ENCODE peak calls at places on chromosomes 13 and 19, in six cellular contexts. E, Z, F, Y, D and J are unnamed samples.
A peak's percentile ranks its signal among the peaks of the same experiment; 100 is the strongest.

GRCh38 chr19:45973564-45974338 is at the start of gene NOVA2:
- DNase-seq in E (peak; percentile 70), Z (peak; percentile 85), F (peak; percentile 57), Y (peak; percentile 43), D (peak; percentile 36), J (peak; percentile 91)

GRCh38 chr13:32023096-32023495 is 8.5 kb upstream of the FRY start:
- DNase-seq in E (no peak), Z (no peak), F (no peak), Y (no peak), D (no peak), J (no peak)

GRCh38 chr19:38647966-38648788 is 728 bp downstream of the ACTN4 start:
- DNase-seq in E (peak; percentile 26), Z (no peak), F (no peak), Y (no peak), D (no peak), J (no peak)

GRCh38 chr19:39759457-39760184 is 19.0 kb upstream of the LEUTX start:
- DNase-seq in E (no peak), Z (no peak), F (no peak), Y (no peak), D (no peak), J (no peak)

GRCh38 chr13:104810242-104810641 is 1725.2 kb downstream of the EFNB2 start:
- DNase-seq in E (no peak), Z (no peak), F (peak; percentile 33), Y (no peak), D (no peak), J (no peak)

GRCh38 chr13:63396746-63397145 is 1981.1 kb upstream of the PCDH20 start:
- DNase-seq in E (no peak), Z (no peak), F (no peak), Y (no peak), D (no peak), J (no peak)

GRCh38 chr13:78806457-78806856 is 147.5 kb upstream of the OBI1 start:
- DNase-seq in E (no peak), Z (no peak), F (no peak), Y (no peak), D (no peak), J (no peak)

GRCh38 chr19:584240-585001 is 5.3 kb upstream of the HCN2 start:
- DNase-seq in E (peak; percentile 67), Z (no peak), F (peak; percentile 65), Y (peak; percentile 68), D (peak; percentile 56), J (peak; percentile 75)

GRCh38 chr13:109727251-109727650 is 59.1 kb downstream of the IRS2 start:
- DNase-seq in E (no peak), Z (no peak), F (no peak), Y (no peak), D (peak; percentile 59), J (no peak)

GRCh38 chr19:57357406-57357805 is 5.9 kb upstream of the TRAPPC2B start:
- DNase-seq in E (no peak), Z (no peak), F (no peak), Y (no peak), D (no peak), J (no peak)

GRCh38 chr13:92414851-92415250 is 811.8 kb upstream of the GPC6 start:
- DNase-seq in E (no peak), Z (no peak), F (no peak), Y (no peak), D (no peak), J (no peak)

GRCh38 chr13:112619730-112620639 is 32.0 kb upstream of the TUBGCP3 start:
- DNase-seq in E (peak; percentile 59), Z (peak; percentile 48), F (peak; percentile 9), Y (no peak), D (no peak), J (peak; percentile 32)

GRCh38 chr13:75864718-75865117 is 228.6 kb downstream of the LMO7 start:
- DNase-seq in E (no peak), Z (no peak), F (no peak), Y (no peak), D (no peak), J (no peak)

GRCh38 chr13:42272776-42273175 is 824 bp downstream of the AKAP11 start:
- DNase-seq in E (no peak), Z (no peak), F (no peak), Y (no peak), D (no peak), J (no peak)

GRCh38 chr13:27953671-27954405 is 15.3 kb downstream of the CDX2 start:
- DNase-seq in E (peak; percentile 93), Z (peak; percentile 85), F (no peak), Y (peak; percentile 69), D (peak; percentile 88), J (peak; percentile 91)

GRCh38 chr19:20238025-20238623 is 71.1 kb downstream of the ZNF486 start:
- DNase-seq in E (peak; percentile 90), Z (peak; percentile 97), F (peak; percentile 97), Y (peak; percentile 90), D (peak; percentile 94), J (peak; percentile 95)

GRCh38 chr13:39484506-39485313 is 118.3 kb downstream of the LHFPL6 start:
- DNase-seq in E (no peak), Z (no peak), F (no peak), Y (no peak), D (no peak), J (no peak)

GRCh38 chr13:33176526-33176925 is 109.0 kb downstream of the STARD13 start:
- DNase-seq in E (no peak), Z (no peak), F (no peak), Y (no peak), D (no peak), J (no peak)

GRCh38 chr19:42088471-42089190 is 12.7 kb downstream of the ZNF574 start:
- DNase-seq in E (no peak), Z (no peak), F (no peak), Y (no peak), D (no peak), J (no peak)

GRCh38 chr19:44202470-44202869 is 9.9 kb upstream of the ZNF227 start:
- DNase-seq in E (no peak), Z (no peak), F (no peak), Y (no peak), D (no peak), J (no peak)

GRCh38 chr13:51929699-51930098 is 67.9 kb downstream of the CCDC70 start:
- DNase-seq in E (no peak), Z (no peak), F (no peak), Y (no peak), D (no peak), J (no peak)

GRCh38 chr13:27712421-27712820 is 79.9 kb upstream of the GSX1 start:
- DNase-seq in E (peak; percentile 35), Z (peak; percentile 64), F (peak; percentile 28), Y (no peak), D (peak; percentile 42), J (no peak)

GRCh38 chr13:29039212-29039611 is 219.1 kb downstream of the MTUS2 start:
- DNase-seq in E (no peak), Z (no peak), F (no peak), Y (no peak), D (no peak), J (no peak)

GRCh38 chr19:21508198-21508597 is 2.8 kb downstream of the ZNF429 start:
- DNase-seq in E (no peak), Z (no peak), F (no peak), Y (no peak), D (no peak), J (no peak)

GRCh38 chr13:113118328-113119021 is 4.1 kb upstream of the F10 start:
- DNase-seq in E (no peak), Z (peak; percentile 3), F (no peak), Y (peak; percentile 18), D (peak; percentile 19), J (peak; percentile 71)

GRCh38 chr13:30364876-30365275 is 57.4 kb upstream of the UBE2L5 start:
- DNase-seq in E (no peak), Z (no peak), F (no peak), Y (no peak), D (no peak), J (no peak)

GRCh38 chr13:113187263-113187669 is 21.2 kb downstream of the PCID2 start:
- DNase-seq in E (peak; percentile 84), Z (no peak), F (no peak), Y (no peak), D (peak; percentile 72), J (peak; percentile 85)

GRCh38 chr19:8452446-8453123 is 7.8 kb downstream of the HNRNPM start:
- DNase-seq in E (no peak), Z (no peak), F (no peak), Y (no peak), D (no peak), J (no peak)

GRCh38 chr19:8451885-8452284 is 7.1 kb downstream of the HNRNPM start:
- DNase-seq in E (peak; percentile 44), Z (no peak), F (no peak), Y (no peak), D (no peak), J (no peak)

GRCh38 chr19:8453616-8454015 is 8.8 kb downstream of the HNRNPM start:
- DNase-seq in E (no peak), Z (no peak), F (no peak), Y (no peak), D (no peak), J (no peak)

GRCh38 chr19:8449830-8450229 is 5.1 kb downstream of the HNRNPM start:
- DNase-seq in E (no peak), Z (no peak), F (no peak), Y (no peak), D (no peak), J (no peak)

GRCh38 chr19:8451377-8451776 is 6.6 kb downstream of the HNRNPM start:
- DNase-seq in E (no peak), Z (no peak), F (no peak), Y (no peak), D (no peak), J (no peak)
- H3K4me3 ChIP-seq in E (no peak overlapping the region), Z (no peak overlapping the region), F (no peak overlapping the region), Y (no peak overlapping the region), D (no peak overlapping the region), J (peak overlapping the region; percentile 0)

GRCh38 chr13:45464141-45464686 is 525 bp upstream of the COG3 start:
- DNase-seq in E (no peak), Z (peak; percentile 16), F (no peak), Y (peak; percentile 47), D (no peak), J (no peak)
- TF ChIP-seq CTCF in E (peak; percentile 36), Z (no peak), F (peak; percentile 48), Y (no peak), D (no peak), J (peak; percentile 26)

GRCh38 chr13:36724141-36724540 is 50.3 kb downstream of the SERTM1 start:
- DNase-seq in E (no peak), Z (no peak), F (no peak), Y (no peak), D (no peak), J (no peak)
- H3K36me3 ChIP-seq in E (no peaks in the 10 kb centered on the region), Z (no peaks in the 10 kb centered on the region), F (no peaks in the 10 kb centered on the region), Y (no peaks in the 10 kb centered on the region), D (no peaks in the 10 kb centered on the region), J (no peaks in the 10 kb centered on the region)

DNA sequence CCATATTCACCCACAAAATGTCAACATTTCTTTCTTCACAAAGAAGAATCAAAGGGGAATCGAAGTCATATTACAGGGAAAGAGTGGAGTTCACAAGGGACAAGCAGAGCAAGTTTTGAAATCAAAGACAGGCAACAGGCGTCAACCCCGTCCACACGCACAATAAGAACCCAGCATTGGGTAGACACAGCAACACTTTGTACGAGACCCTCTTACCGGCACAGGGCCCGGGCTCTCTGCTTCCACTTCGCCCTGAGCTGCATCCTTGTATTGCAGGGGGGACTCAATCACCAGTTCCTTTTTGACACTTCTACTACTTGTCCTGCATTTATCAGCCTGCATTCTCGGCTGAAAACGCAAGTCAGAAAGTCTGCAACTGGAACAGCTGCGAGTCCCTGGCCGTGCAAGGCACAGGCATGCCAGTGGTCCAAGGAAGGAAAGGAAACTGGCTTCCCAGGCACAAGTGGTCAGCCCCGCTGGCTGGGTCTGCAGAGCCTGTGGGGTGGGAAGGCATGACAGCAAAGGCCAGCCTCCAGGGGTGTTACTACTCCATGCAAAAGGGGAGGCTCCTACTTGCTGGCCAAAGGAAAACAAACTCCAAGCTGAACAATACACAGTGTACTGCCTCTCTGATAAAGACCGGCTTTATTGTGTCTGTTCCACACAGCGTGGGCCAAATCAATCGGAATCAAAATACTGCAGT is at the start of gene DOCK9:
- DNase-seq in E (peak; percentile 43), Z (peak; percentile 79), F (no peak), Y (peak; percentile 52), D (peak; percentile 60), J (peak; percentile 82)
- H3K4me3 ChIP-seq in E (no peak within 1 kb of the TSS), Z (peak within 1 kb of the TSS; percentile 49), F (no peak within 1 kb of the TSS), Y (peak within 1 kb of the TSS; percentile 32), D (peak within 1 kb of the TSS; percentile 53), J (peak within 1 kb of the TSS; percentile 73)